ENCODE peak calls at places on chromosomes 6 and 20, in eight cellular contexts. F, I, B, Z, T, G, E and L are unnamed samples.

GRCh38 chr6:119678961-119679360 is 329.4 kb upstream of the MAN1A1 start:
- DNase-seq in F (no peak), I (no peak), B (no peak), Z (no peak), T (no peak), G (no peak), E (no peak), L (no peak)

GRCh38 chr6:167154291-167154690 is 3.5 kb downstream of the GPR31 start:
- DNase-seq in F (no peak), I (no peak), B (no peak), Z (no peak), T (no peak), G (no peak), E (no peak), L (no peak)

GRCh38 chr20:52798124-52798523 is 174.0 kb upstream of the TSHZ2 start:
- DNase-seq in F (no peak), I (no peak), B (no peak), Z (no peak), T (no peak), G (no peak), E (no peak), L (no peak)

GRCh38 chr6:16286151-16286522 is 47.8 kb downstream of the GMPR start:
- DNase-seq in F (peak; percentile 47), I (no peak), B (no peak), Z (no peak), T (no peak), G (peak; percentile 6), E (no peak), L (no peak)

GRCh38 chr20:63439866-63440265 is 32.6 kb downstream of the KCNQ2 start:
- DNase-seq in F (no peak), I (no peak), B (no peak), Z (peak; percentile 72), T (no peak), G (no peak), E (no peak), L (no peak)

GRCh38 chr6:34071884-34072379 is 74.0 kb downstream of the GRM4 start:
- DNase-seq in F (no peak), I (no peak), B (no peak), Z (no peak), T (no peak), G (no peak), E (no peak), L (no peak)

GRCh38 chr6:19605624-19606023 is 231.5 kb upstream of the ID4 start:
- DNase-seq in F (no peak), I (no peak), B (no peak), Z (no peak), T (no peak), G (no peak), E (no peak), L (no peak)

GRCh38 chr6:13794184-13794583 is 20.2 kb downstream of the MCUR1 start:
- DNase-seq in F (peak; percentile 98), I (no peak), B (peak; percentile 4), Z (no peak), T (no peak), G (no peak), E (no peak), L (no peak)

GRCh38 chr20:41734506-41734945 is 116.3 kb upstream of the CHD6 start:
- DNase-seq in F (peak; percentile 61), I (peak; percentile 45), B (no peak), Z (peak; percentile 14), T (no peak), G (peak; percentile 37), E (no peak), L (no peak)

GRCh38 chr6:169968541-169969270 is 217.3 kb downstream of the ERMARD start:
- DNase-seq in F (no peak), I (no peak), B (no peak), Z (no peak), T (no peak), G (no peak), E (no peak), L (peak; percentile 1)

GRCh38 chr6:44678252-44678935 is 290.9 kb downstream of the CDC5L start:
- DNase-seq in F (no peak), I (no peak), B (no peak), Z (peak; percentile 42), T (no peak), G (no peak), E (no peak), L (no peak)

GRCh38 chr6:135073217-135073616 is 18.6 kb upstream of the HBS1L start:
- DNase-seq in F (no peak), I (no peak), B (no peak), Z (no peak), T (no peak), G (no peak), E (no peak), L (no peak)

GRCh38 chr6:149080511-149080910 is 237.0 kb upstream of the TAB2 start:
- DNase-seq in F (peak; percentile 79), I (no peak), B (no peak), Z (no peak), T (no peak), G (no peak), E (no peak), L (no peak)

GRCh38 chr6:156437084-156437879 is 339.9 kb upstream of the ARID1B start:
- DNase-seq in F (no peak), I (no peak), B (no peak), Z (no peak), T (no peak), G (no peak), E (no peak), L (no peak)

GRCh38 chr20:63700199-63701050 is 4.0 kb downstream of the TNFRSF6B start:
- DNase-seq in F (no peak), I (no peak), B (no peak), Z (peak; percentile 84), T (peak; percentile 58), G (no peak), E (no peak), L (no peak)

GRCh38 chr6:136859430-136859829 is 37.0 kb downstream of the PEX7 start:
- DNase-seq in F (no peak), I (no peak), B (no peak), Z (no peak), T (no peak), G (no peak), E (no peak), L (no peak)

GRCh38 chr6:142339969-142340368 is 38.2 kb downstream of the ADGRG6 start:
- DNase-seq in F (no peak), I (no peak), B (no peak), Z (no peak), T (no peak), G (no peak), E (no peak), L (no peak)

GRCh38 chr20:34472246-34472925 is 43.8 kb upstream of the DYNLRB1 start:
- DNase-seq in F (peak; percentile 57), I (no peak), B (no peak), Z (no peak), T (no peak), G (peak; percentile 75), E (no peak), L (no peak)

GRCh38 chr6:110475255-110475654 is 1.2 kb downstream of the SLC22A16 start:
- DNase-seq in F (peak; percentile 10), I (peak; percentile 74), B (no peak), Z (no peak), T (no peak), G (no peak), E (peak; percentile 25), L (no peak)

GRCh38 chr6:32967151-32968091 is 973 bp upstream of the BRD2 start:
- DNase-seq in F (peak; percentile 59), I (no peak), B (no peak), Z (no peak), T (no peak), G (peak; percentile 73), E (no peak), L (no peak)

GRCh38 chr20:12838261-12838866 is 170.4 kb upstream of the SPTLC3 start:
- DNase-seq in F (no peak), I (no peak), B (no peak), Z (no peak), T (no peak), G (no peak), E (no peak), L (no peak)
- TF ChIP-seq CTCF in F (peak; percentile 6), I (peak; percentile 21), B (peak; percentile 6), Z (no peak), T (peak; percentile 8), G (no peak), E (peak; percentile 29), L (no peak)

DNA sequence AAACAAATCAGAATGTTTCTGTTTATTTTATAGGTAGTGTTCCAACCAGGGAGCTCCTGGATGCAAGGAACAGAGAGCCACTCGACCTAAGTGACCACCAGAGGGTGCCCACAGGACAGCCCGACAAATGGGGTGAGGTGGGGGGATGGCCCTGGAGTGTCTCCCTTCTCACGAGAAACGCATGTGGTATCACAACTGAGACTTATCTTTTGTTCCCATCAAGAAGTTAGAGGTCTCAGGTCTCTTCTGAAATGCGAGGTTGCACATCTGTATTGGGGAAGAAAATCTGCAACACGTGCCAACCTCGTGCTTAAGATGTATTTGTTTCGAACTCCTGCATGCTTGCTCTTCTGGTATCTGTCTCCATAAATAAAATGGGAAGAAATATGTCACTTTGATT is 104.0 kb downstream of the ISM1 start:
- DNase-seq in F (peak; percentile 46), I (no peak), B (no peak), Z (no peak), T (no peak), G (peak; percentile 18), E (no peak), L (no peak)
- TF ChIP-seq CTCF in F (peak; percentile 55), I (peak; percentile 40), B (peak; percentile 64), Z (no peak), T (peak; percentile 53), G (peak; percentile 46), E (peak; percentile 50), L (no peak)

DNA sequence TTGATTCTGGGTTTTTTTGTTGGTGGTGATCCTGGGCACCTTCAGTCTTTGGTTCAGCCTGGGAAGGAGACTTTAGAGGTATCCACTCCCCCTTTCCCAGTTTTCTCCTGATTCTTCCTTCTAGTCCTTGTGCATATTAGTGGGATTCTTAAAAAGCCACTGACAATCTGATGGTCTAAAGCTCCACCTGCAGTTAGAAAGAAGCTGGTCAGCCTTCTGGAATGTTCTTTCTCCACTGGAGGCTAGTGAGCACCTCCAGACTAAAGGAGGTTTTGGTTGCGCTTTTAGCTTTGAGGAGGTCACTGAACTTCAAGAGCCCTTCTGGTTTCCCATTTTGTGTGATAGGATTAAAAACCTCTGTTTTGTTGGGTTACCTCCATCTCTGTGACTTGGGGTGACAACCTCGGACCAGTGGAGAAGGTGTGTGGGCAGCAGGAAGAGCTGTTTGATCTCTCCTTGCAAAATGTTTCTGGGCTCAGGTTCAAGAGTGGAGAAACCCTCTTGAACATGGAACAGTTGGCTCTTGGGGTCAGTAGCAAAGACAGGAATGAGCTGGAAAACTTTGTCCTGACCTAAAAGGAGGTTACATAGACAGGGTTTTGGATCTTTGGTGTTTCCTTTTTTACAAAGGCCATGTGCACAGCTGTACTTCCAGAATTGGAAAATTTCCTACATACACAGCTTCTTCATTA is 29.0 kb downstream of the JARID2 start:
- DNase-seq in F (peak; percentile 42), I (no peak), B (no peak), Z (no peak), T (no peak), G (no peak), E (no peak), L (no peak)
- TF ChIP-seq CTCF in F (peak; percentile 16), I (no peak), B (peak; percentile 33), Z (no peak), T (peak; percentile 26), G (no peak), E (peak; percentile 41), L (no peak)

DNA sequence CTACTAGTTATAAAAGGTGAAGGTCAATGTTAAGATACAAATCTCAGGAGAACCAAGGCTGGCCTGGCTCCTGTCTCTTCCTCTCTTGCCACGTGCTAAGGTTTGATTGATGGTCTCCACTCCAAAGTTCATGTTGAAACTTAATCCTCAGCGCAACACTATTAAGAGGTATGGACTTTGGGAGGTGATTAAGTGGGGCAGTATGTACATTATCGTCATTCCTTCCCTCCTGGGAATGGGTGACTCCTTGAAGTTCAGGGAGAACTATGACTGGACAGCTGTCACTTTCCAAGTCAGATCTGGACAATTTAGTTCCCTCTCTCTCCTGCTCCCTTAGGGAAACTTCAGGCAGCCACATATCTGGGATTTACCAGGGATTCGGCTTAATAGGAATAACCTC is 50.5 kb downstream of the KCNK5 start:
- DNase-seq in F (no peak), I (no peak), B (no peak), Z (no peak), T (no peak), G (no peak), E (no peak), L (no peak)
- TF ChIP-seq CTCF in F (no peak), I (no peak), B (no peak), Z (no peak), T (no peak), G (no peak), E (no peak), L (no peak)